ENCODE peak calls at places on chromosome 17, in four cellular contexts. H, S, G and F are unnamed samples. For H3K4me1, the result is how much of the 10 kb centered on the place peaks cover.

GRCh38 chr17:33292184-33292980 is 713 bp downstream of the ASIC2 start:
- DNase-seq in H (peak), G (no peak), S (no peak), F (no peak)

GRCh38 chr17:60744355-60744958 is 66.8 kb downstream of the BCAS3 start:
- DNase-seq in S (no peak), H (no peak), G (no peak), F (no peak)

GRCh38 chr17:7745748-7746470 is 28.4 kb downstream of the DNAH2 start:
- DNase-seq in S (peak), G (peak), H (peak), F (no peak)

GRCh38 chr17:55067697-55068439 is 99.3 kb downstream of the STXBP4 start:
- DNase-seq in S (no peak), H (no peak), G (no peak), F (no peak)

GRCh38 chr17:28925912-28926365 is 23.1 kb upstream of the DHRS13 start:
- DNase-seq in H (no peak), S (no peak), G (no peak), F (no peak)

GRCh38 chr17:19867654-19868395 is at the start of gene ULK2:
- DNase-seq in G (peak), H (peak), S (peak), F (peak)

GRCh38 chr17:75843577-75844529 is at the start of gene UNC13D:
- DNase-seq in G (no peak), S (no peak), H (no peak), F (no peak)

GRCh38 chr17:7632492-7632894 is 2.6 kb downstream of the SHBG start:
- DNase-seq in G (no peak), S (peak), H (peak), F (no peak)

GRCh38 chr17:68101992-68102758 is 66.6 kb downstream of the KPNA2 start:
- DNase-seq in G (peak), S (no peak), H (peak), F (peak)

GRCh38 chr17:63082952-63083351 is 116.9 kb downstream of the TANC2 start:
- DNase-seq in S (no peak), G (no peak), H (no peak), F (no peak)

GRCh38 chr17:44004761-44005526 is 522 bp downstream of the NAGS start:
- DNase-seq in S (no peak), H (no peak), G (no peak), F (peak)

GRCh38 chr17:44221072-44221861 is 1.8 kb upstream of the UBTF start:
- DNase-seq in G (peak), S (no peak), H (peak), F (peak)

GRCh38 chr17:17561408-17562144 is 29.9 kb downstream of the PEMT start:
- DNase-seq in S (no peak), G (peak), H (no peak), F (no peak)

GRCh38 chr17:80730739-80731138 is 186.1 kb downstream of the RPTOR start:
- DNase-seq in G (no peak), S (no peak), H (no peak), F (no peak)
- TF ChIP-seq POLR2A in G (no peak), S (no peak), H (no peak), F (no peak)

GRCh38 chr17:81229666-81229920 is 6.8 kb upstream of the CEP131 start:
- DNase-seq in H (no peak), S (no peak), G (no peak), F (no peak)

GRCh38 chr17:81228834-81229665 is 6.3 kb upstream of the CEP131 start:
- DNase-seq in S (no peak), G (no peak), H (no peak), F (no peak)

GRCh38 chr17:81231766-81232581 is 6.9 kb downstream of the TEPSIN start:
- DNase-seq in G (no peak), S (no peak), H (no peak), F (no peak)

GRCh38 chr17:81231121-81231645 is 7.7 kb downstream of the TEPSIN start:
- DNase-seq in G (no peak), S (no peak), H (no peak), F (no peak)

GRCh38 chr17:81230043-81230820 is 7.5 kb upstream of the CEP131 start:
- DNase-seq in G (no peak), H (peak), S (no peak), F (no peak)
- TF ChIP-seq CTCF in G (no peak), H (peak), S (no peak), F (peak)

GRCh38 chr17:77445908-77446535 is 305.3 kb downstream of the SEC14L1 start:
- DNase-seq in G (no peak), S (no peak), H (no peak), F (peak)
- H3K4me1 ChIP-seq in G (under half), S (under half), H (under half), F (half or more)

GRCh38 chr17:694239-694638 is 20.4 kb downstream of the VPS53 start:
- DNase-seq in S (no peak), H (peak), G (no peak), F (no peak)
- TF ChIP-seq POLR2A in S (no peak), H (no peak), G (no peak), F (no peak)

DNA sequence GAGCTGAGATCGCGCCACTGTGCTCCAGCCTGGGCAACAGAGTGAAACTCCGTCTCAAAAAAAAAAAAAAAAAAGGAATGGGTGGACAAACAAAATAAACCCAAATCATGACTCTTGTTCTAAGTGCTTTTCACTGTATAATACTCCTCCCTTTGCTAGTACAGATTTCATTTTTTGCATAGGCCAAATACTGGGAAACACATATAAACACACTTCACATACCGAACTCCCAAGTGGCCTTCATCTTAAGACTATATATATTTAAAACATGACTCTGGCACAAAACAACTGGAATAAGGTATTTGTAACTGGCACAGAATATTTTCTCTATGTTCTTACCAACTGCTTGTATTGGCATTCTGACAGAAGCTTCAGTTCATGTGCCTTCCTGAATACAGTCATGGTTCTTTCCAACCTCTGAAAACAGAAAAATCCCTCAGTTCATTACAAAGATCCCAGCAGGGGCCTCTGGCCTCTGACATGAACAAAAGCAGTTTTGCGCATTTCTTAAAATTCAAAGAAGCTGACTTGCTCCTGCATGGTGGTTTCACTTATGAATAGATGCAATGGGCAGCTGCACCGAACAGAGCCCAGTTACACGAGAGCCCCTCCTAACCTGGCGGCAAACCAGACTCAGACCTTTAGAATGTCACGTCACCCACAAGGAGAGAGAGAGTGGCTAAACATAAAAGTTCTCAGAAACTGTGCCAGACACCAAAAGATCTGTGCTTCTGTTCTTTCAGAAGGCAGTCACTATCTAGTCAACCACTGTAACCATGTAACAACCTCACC is 19.1 kb upstream of the COPRS start:
- DNase-seq in G (no peak), S (no peak), H (no peak), F (no peak)
- TF ChIP-seq CTCF in G (no peak), S (no peak), H (no peak), F (no peak)